ENCODE peak calls at places on chromosomes 1 and 21, in five cellular contexts. V, O, J, F and M are unnamed samples.

GRCh38 chr1:50989694-50990093 is 19.6 kb downstream of the CDKN2C start:
- DNase-seq in V (no peak), O (no peak), J (no peak), F (no peak), M (peak)

GRCh38 chr1:39858315-39858714 is 25.0 kb downstream of the TRIT1 start:
- DNase-seq in V (no peak), O (no peak), J (no peak), F (no peak), M (no peak)

GRCh38 chr1:206703647-206704046 is 18.9 kb downstream of the MAPKAPK2 start:
- DNase-seq in V (no peak), O (peak), J (no peak), F (no peak), M (no peak)

GRCh38 chr21:14613496-14613895 is 67.4 kb upstream of the SAMSN1 start:
- DNase-seq in V (no peak), O (no peak), J (no peak), F (no peak), M (no peak)

GRCh38 chr1:161305872-161306519 is 3.8 kb downstream of the MPZ start:
- DNase-seq in V (peak), O (peak), J (peak), F (peak), M (peak)

GRCh38 chr1:8870118-8870517 is 8.4 kb downstream of the ENO1 start:
- DNase-seq in V (no peak), O (no peak), J (no peak), F (no peak), M (no peak)

GRCh38 chr1:228009828-228010775 is 3.3 kb downstream of the WNT3A start:
- DNase-seq in V (no peak), O (no peak), J (no peak), F (peak), M (no peak)

GRCh38 chr1:214505134-214505533 is 46.3 kb downstream of the PTPN14 start:
- DNase-seq in V (no peak), O (no peak), J (no peak), F (no peak), M (no peak)

GRCh38 chr1:39427912-39428311 is 63.5 kb upstream of the BMP8A start:
- DNase-seq in V (no peak), O (no peak), J (no peak), F (no peak), M (no peak)

GRCh38 chr1:186244825-186245224 is 130.2 kb downstream of the TPR start:
- DNase-seq in V (no peak), O (no peak), J (no peak), F (no peak), M (peak)

GRCh38 chr1:17886361-17886760 is 131.2 kb downstream of the ACTL8 start:
- DNase-seq in V (no peak), O (no peak), J (no peak), F (no peak), M (no peak)

GRCh38 chr1:17883662-17884395 is 128.7 kb downstream of the ACTL8 start:
- DNase-seq in V (no peak), O (no peak), J (no peak), F (no peak), M (no peak)

GRCh38 chr1:17887646-17888395 is 132.7 kb downstream of the ACTL8 start:
- DNase-seq in V (no peak), O (no peak), J (no peak), F (no peak), M (no peak)

GRCh38 chr1:17886838-17887441 is 131.8 kb downstream of the ACTL8 start:
- DNase-seq in V (no peak), O (no peak), J (no peak), F (no peak), M (no peak)

GRCh38 chr1:17885663-17886062 is 130.5 kb downstream of the ACTL8 start:
- DNase-seq in V (no peak), O (no peak), J (no peak), F (no peak), M (no peak)
- TF ChIP-seq CTCF in V (no peak), O (no peak), J (no peak), F (no peak), M (no peak)

GRCh38 chr1:182248721-182249120 is 142.9 kb downstream of the GLUL start:
- DNase-seq in V (no peak), O (no peak), J (no peak), F (no peak), M (no peak)

GRCh38 chr1:182244451-182244850 is 147.1 kb downstream of the GLUL start:
- DNase-seq in V (no peak), O (no peak), J (no peak), F (no peak), M (no peak)

GRCh38 chr1:182245040-182245439 is 146.6 kb downstream of the GLUL start:
- DNase-seq in V (no peak), O (no peak), J (no peak), F (no peak), M (no peak)

GRCh38 chr1:182249201-182249676 is 142.4 kb downstream of the GLUL start:
- DNase-seq in V (peak), O (no peak), J (no peak), F (peak), M (no peak)

GRCh38 chr1:182246783-182247182 is 144.8 kb downstream of the GLUL start:
- DNase-seq in V (no peak), O (no peak), J (no peak), F (no peak), M (no peak)
- H3K4me3 ChIP-seq in V (no peak), O (no peak), J (no peak), F (no peak), M (no peak)

GRCh38 chr1:95622609-95623008 is 388.6 kb downstream of the RWDD3 start:
- DNase-seq in V (no peak), O (no peak), J (no peak), F (no peak), M (no peak)
- TF ChIP-seq CTCF in V (no peak), O (no peak), J (no peak), F (no peak), M (no peak)

GRCh38 chr21:22657786-22658185 is 1659.6 kb downstream of the NCAM2 start:
- DNase-seq in V (no peak), O (no peak), J (no peak), F (no peak), M (no peak)
- H3K4me3 ChIP-seq in V (no peak), O (no peak), J (no peak), F (no peak), M (no peak)

GRCh38 chr1:225343618-225344017 is 84.2 kb downstream of the LBR start:
- DNase-seq in V (no peak), O (no peak), J (no peak), F (no peak), M (peak)
- TF ChIP-seq CTCF in V (no peak), O (peak), J (peak), F (no peak), M (peak)

GRCh38 chr21:38567577-38568360 is 69.5 kb upstream of the ERG start:
- DNase-seq in V (no peak), O (no peak), J (peak), F (no peak), M (peak)
- H3K4me3 ChIP-seq in V (no peak), O (no peak), J (no peak), F (no peak), M (peak)